ENCODE peak calls at places on chromosomes 6 and 20, in five cellular contexts. M is body of pancreas, C is ovary, V is heart left ventricle, X is IMR-90. E is an unnamed sample.

GRCh38 chr6:11201772-11202512 is 30.5 kb downstream of the NEDD9 start:
- DNase-seq in M (no peak), X (no peak), C (no peak), V (no peak), E (no peak)

GRCh38 chr20:43911066-43911465 is 3.6 kb upstream of the TOX2 start:
- DNase-seq in X (peak; percentile 82), V (no peak), C (no peak), M (no peak), E (no peak)

GRCh38 chr20:61311656-61312387 is 59.8 kb downstream of the CDH4 start:
- DNase-seq in X (no peak), M (no peak), V (no peak), C (no peak), E (no peak)

GRCh38 chr6:33410711-33411631 is at the start of gene PHF1:
- DNase-seq in C (peak; percentile 84), X (peak; percentile 80), M (peak; percentile 85), V (peak; percentile 85), E (peak; percentile 83)

GRCh38 chr6:112622036-112622435 is 274.9 kb downstream of the RFPL4B start:
- DNase-seq in C (no peak), M (no peak), V (no peak), X (no peak), E (no peak)

GRCh38 chr6:53715434-53715833 is 49.9 kb upstream of the KLHL31 start:
- DNase-seq in C (no peak), X (peak; percentile 45), V (no peak), M (no peak), E (no peak)

GRCh38 chr6:119915971-119916370 is 566.4 kb upstream of the MAN1A1 start:
- DNase-seq in X (no peak), M (no peak), C (no peak), V (no peak), E (no peak)

GRCh38 chr20:57872816-57873409 is 163.1 kb upstream of the PMEPA1 start:
- DNase-seq in V (no peak), M (no peak), X (no peak), C (no peak), E (no peak)

GRCh38 chr6:165832471-165832836 is 169.4 kb upstream of the PDE10A start:
- DNase-seq in C (no peak), X (no peak), V (no peak), M (no peak), E (no peak)

GRCh38 chr20:58981564-58982364 is 708 bp downstream of the NELFCD start:
- DNase-seq in X (peak; percentile 6), V (no peak), C (peak; percentile 47), M (no peak), E (no peak)

GRCh38 chr6:42978487-42978792 is 541 bp downstream of the PEX6 start:
- DNase-seq in X (no peak), C (peak; percentile 51), V (peak; percentile 70), M (peak; percentile 40), E (peak; percentile 43)

GRCh38 chr6:15400572-15401004 is 154.7 kb downstream of the JARID2 start:
- DNase-seq in C (peak; percentile 59), V (peak; percentile 79), M (peak; percentile 28), X (peak; percentile 16), E (peak; percentile 62)

GRCh38 chr20:14687317-14687716 is 349.9 kb upstream of the FLRT3 start:
- DNase-seq in C (no peak), X (no peak), V (no peak), M (no peak), E (no peak)

GRCh38 chr20:61424628-61425420 is 172.8 kb downstream of the CDH4 start:
- DNase-seq in V (no peak), M (no peak), C (no peak), X (no peak), E (no peak)

GRCh38 chr6:140897804-140898573 is 1234.7 kb upstream of the GJE1 start:
- DNase-seq in X (no peak), C (no peak), V (no peak), M (peak; percentile 25), E (no peak)

GRCh38 chr6:134853111-134854055 is 96.5 kb downstream of the ALDH8A1 start:
- DNase-seq in X (peak; percentile 79), V (no peak), M (no peak), C (no peak), E (no peak)

GRCh38 chr20:58597021-58597940 is 53.8 kb upstream of the STX16 start:
- DNase-seq in M (no peak), X (no peak), V (no peak), C (peak; percentile 35), E (no peak)

GRCh38 chr6:24415753-24416152 is 13.0 kb downstream of the MRS2 start:
- DNase-seq in C (no peak), M (no peak), V (no peak), X (no peak), E (no peak)

GRCh38 chr6:150072201-150072600 is 3.3 kb upstream of the ULBP3 start:
- DNase-seq in M (peak; percentile 83), C (no peak), X (peak; percentile 16), V (peak; percentile 71), E (peak; percentile 72)

GRCh38 chr20:51326241-51326819 is 216.2 kb downstream of the NFATC2 start:
- DNase-seq in C (no peak), M (peak; percentile 62), X (peak; percentile 76), V (no peak), E (no peak)

GRCh38 chr20:2140561-2140960 is 38.9 kb downstream of the STK35 start:
- DNase-seq in X (peak; percentile 63), V (no peak), C (no peak), M (peak; percentile 43), E (no peak)

GRCh38 chr6:131946404-131946991 is 4.7 kb downstream of the CCN2 start:
- DNase-seq in C (no peak), V (no peak), X (peak; percentile 78), M (no peak), E (no peak)

GRCh38 chr6:105326216-105326615 is 76.7 kb downstream of the PREP start:
- DNase-seq in C (no peak), X (peak; percentile 76), M (peak; percentile 74), V (no peak), E (no peak)

GRCh38 chr6:153449279-153449678 is 318.2 kb upstream of the RGS17 start:
- DNase-seq in M (no peak), V (no peak), C (no peak), X (no peak), E (no peak)

GRCh38 chr6:111605100-111605748 is 454 bp downstream of the TRAF3IP2 start:
- DNase-seq in C (peak; percentile 76), X (peak; percentile 86), M (peak; percentile 71), V (peak; percentile 83), E (peak; percentile 41)

GRCh38 chr6:155272353-155273222 is 8.8 kb downstream of the CLDN20 start:
- DNase-seq in X (peak; percentile 35), C (no peak), V (no peak), M (no peak), E (no peak)

GRCh38 chr6:37103169-37104039 is 66.5 kb upstream of the PIM1 start:
- DNase-seq in X (no peak), C (peak; percentile 62), M (peak; percentile 97), V (peak; percentile 71), E (peak; percentile 95)

GRCh38 chr20:38903335-38903734 is 22.9 kb upstream of the FAM83D start:
- DNase-seq in M (no peak), C (no peak), X (no peak), V (no peak), E (no peak)
- TF ChIP-seq POLR2A in M (no peak), C (no peak), X (no peak), V (no peak), E (no peak)

DNA sequence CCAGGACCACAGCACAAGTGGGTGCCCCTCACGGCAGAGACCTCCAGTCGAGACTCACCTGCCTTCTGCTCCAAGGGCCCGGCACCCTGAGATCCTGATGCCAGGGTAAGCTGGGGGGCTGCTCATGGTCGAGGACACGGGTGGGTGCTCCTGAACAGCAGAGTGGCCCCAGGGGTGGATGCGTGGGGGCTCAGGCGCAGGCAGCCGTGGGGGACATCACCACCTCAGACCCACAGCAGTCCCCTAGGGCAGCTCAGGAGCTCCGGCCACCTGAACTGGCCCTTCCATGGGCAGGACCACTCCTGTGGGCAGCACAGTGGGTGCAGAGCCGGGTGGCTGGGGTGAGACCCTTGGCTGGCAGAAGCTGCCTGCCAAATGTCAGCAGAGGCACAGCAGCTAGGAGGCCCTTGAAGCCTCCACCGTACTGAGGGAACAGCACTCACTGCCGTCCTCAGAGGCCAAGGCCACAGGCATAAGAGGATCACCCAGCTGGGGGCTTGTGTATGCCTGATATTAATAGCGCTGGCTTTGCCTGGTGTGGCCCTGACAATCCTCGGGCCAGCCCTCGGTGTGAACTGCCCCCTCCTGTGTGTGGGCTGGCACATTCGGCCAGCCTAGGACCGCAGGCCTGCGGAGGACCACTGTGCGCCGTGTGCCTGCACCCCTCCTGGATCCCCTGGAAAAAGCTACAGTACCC is 5.4 kb downstream of the UCKL1 start:
- DNase-seq in C (no peak), V (peak; percentile 69), X (no peak), M (no peak), E (no peak)
- H3K4me1 ChIP-seq in C (peaks cover 40% of the 10 kb centered on the region), V (peaks cover 4% of the 10 kb centered on the region), X (peaks cover 42% of the 10 kb centered on the region), M (peaks cover 85% of the 10 kb centered on the region), E (no peaks in the 10 kb centered on the region)

GRCh38 chr20:19975901-19976300 is 41.3 kb upstream of the NAA20 start:
- DNase-seq in X (no peak), V (no peak), C (no peak), M (peak; percentile 57), E (no peak)

GRCh38 chr20:19973920-19974620 is 43.1 kb upstream of the NAA20 start:
- DNase-seq in M (peak; percentile 79), X (peak; percentile 81), V (peak; percentile 76), C (peak; percentile 68), E (no peak)

GRCh38 chr20:19974621-19975435 is 42.3 kb upstream of the NAA20 start:
- DNase-seq in M (peak; percentile 94), C (peak; percentile 85), V (peak; percentile 92), X (peak; percentile 97), E (peak; percentile 65)

GRCh38 chr20:19976595-19977372 is 40.4 kb upstream of the NAA20 start:
- DNase-seq in C (peak; percentile 62), M (peak; percentile 78), X (peak; percentile 83), V (peak; percentile 69), E (no peak)

GRCh38 chr20:19975436-19975799 is 41.7 kb upstream of the NAA20 start:
- DNase-seq in M (peak; percentile 75), X (peak; percentile 54), V (no peak), C (no peak), E (no peak)
- H3K4me3 ChIP-seq in M (peak overlapping the region; percentile 30), X (peak overlapping the region; percentile 71), V (peak overlapping the region; percentile 64), C (peak overlapping the region; percentile 56), E (peak overlapping the region; percentile 1)

GRCh38 chr6:35483892-35484645 is 12.8 kb downstream of the TEAD3 start:
- DNase-seq in V (no peak), C (no peak), M (no peak), X (no peak), E (no peak)

GRCh38 chr6:35484921-35485392 is 11.9 kb downstream of the TEAD3 start:
- DNase-seq in V (no peak), M (no peak), X (peak; percentile 50), C (peak; percentile 53), E (no peak)

GRCh38 chr6:35486005-35486925 is 10.6 kb downstream of the TEAD3 start:
- DNase-seq in X (no peak), M (peak; percentile 68), C (peak; percentile 94), V (peak; percentile 74), E (no peak)

GRCh38 chr6:35483490-35483889 is 13.4 kb downstream of the TEAD3 start:
- DNase-seq in X (no peak), M (no peak), C (no peak), V (no peak), E (no peak)

DNA sequence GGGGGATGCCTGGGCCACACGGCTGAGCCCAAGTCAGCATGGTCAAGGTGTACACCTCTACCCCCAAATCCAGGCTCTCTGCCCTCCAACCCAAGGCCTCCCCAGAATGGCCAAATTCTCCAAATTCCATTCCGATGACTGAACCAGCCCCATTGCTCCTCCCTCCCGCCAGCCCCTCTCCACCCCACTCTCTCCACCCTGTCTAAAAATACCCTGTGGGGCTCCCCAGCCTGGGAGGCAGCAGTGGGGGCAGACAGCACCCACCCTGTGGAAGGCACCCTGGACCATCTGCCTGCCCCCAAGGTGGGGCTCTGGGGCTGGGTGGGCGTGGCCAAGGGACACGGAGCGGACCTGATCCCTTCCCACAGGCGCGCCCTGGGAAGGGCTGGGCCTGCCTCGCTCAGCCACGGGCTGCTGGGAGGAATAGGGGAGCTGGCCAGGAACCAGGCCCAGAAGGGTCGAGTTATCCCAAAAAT is 11.4 kb downstream of the TEAD3 start:
- DNase-seq in M (no peak), C (peak; percentile 83), X (no peak), V (no peak), E (no peak)
- TF ChIP-seq POLR2A in M (no peak), C (no peak), X (no peak), V (no peak), E (no peak)